ENCODE peak calls at places on chromosomes 1 and 21, in ten cellular contexts. V is gastrocnemius medialis, Q is lower leg skin, S is right lobe of liver, J is NB4, K is spleen, M is body of pancreas, D is A549, H is breast epithelium, F is suprapubic skin. N is an unnamed sample.

GRCh38 chr1:52920791-52921291 is 699 bp downstream of the ECHDC2 start:
- DNase-seq in V (no peak), Q (peak; percentile 85), S (peak; percentile 89), J (no peak), K (no peak), M (peak; percentile 34), D (no peak), H (peak; percentile 34), F (no peak), N (peak; percentile 58)

GRCh38 chr1:213905315-213905714 is 82.5 kb upstream of the PROX1 start:
- DNase-seq in V (no peak), Q (no peak), S (no peak), J (no peak), K (peak; percentile 81), M (no peak), D (no peak), H (no peak), F (no peak), N (no peak)

GRCh38 chr1:211705439-211706205 is 30.2 kb upstream of the NEK2 start:
- DNase-seq in V (no peak), Q (no peak), S (no peak), J (no peak), K (no peak), M (no peak), D (no peak), H (no peak), F (no peak), N (no peak)

GRCh38 chr1:153531638-153532037 is 4.2 kb downstream of the S100A6 start:
- DNase-seq in V (no peak), Q (no peak), S (no peak), J (no peak), K (peak; percentile 11), M (no peak), D (no peak), H (no peak), F (no peak), N (peak; percentile 8)

GRCh38 chr1:160708118-160708517 is 3.5 kb downstream of the CD48 start:
- DNase-seq in V (no peak), Q (no peak), S (no peak), J (peak; percentile 82), K (no peak), M (no peak), D (no peak), H (no peak), F (no peak), N (no peak)

GRCh38 chr1:168485048-168485447 is 58.7 kb downstream of the XCL2 start:
- DNase-seq in V (no peak), Q (no peak), S (no peak), J (no peak), K (no peak), M (peak; percentile 34), D (no peak), H (peak; percentile 19), F (no peak), N (no peak)

GRCh38 chr1:6373961-6374720 is 19.4 kb downstream of the ACOT7 start:
- DNase-seq in V (no peak), Q (no peak), S (no peak), J (no peak), K (no peak), M (peak; percentile 86), D (no peak), H (no peak), F (no peak), N (no peak)

GRCh38 chr1:228083871-228084278 is 1.4 kb downstream of the ARF1 start:
- DNase-seq in V (no peak), Q (no peak), S (peak; percentile 61), J (peak; percentile 50), K (peak; percentile 84), M (peak; percentile 56), D (no peak), H (no peak), F (no peak), N (no peak)

GRCh38 chr1:113802367-113803007 is 9.8 kb downstream of the RSBN1 start:
- DNase-seq in V (no peak), Q (no peak), S (no peak), J (no peak), K (no peak), M (no peak), D (no peak), H (no peak), F (no peak), N (no peak)

GRCh38 chr1:152182942-152183341 is 23.9 kb upstream of the RPTN start:
- DNase-seq in V (no peak), Q (no peak), S (no peak), J (peak; percentile 39), K (no peak), M (no peak), D (no peak), H (peak; percentile 31), F (no peak), N (no peak)

GRCh38 chr1:41394405-41394804 is 33.2 kb downstream of the FOXO6 start:
- DNase-seq in V (no peak), Q (no peak), S (no peak), J (no peak), K (no peak), M (no peak), D (no peak), H (no peak), F (no peak), N (no peak)

GRCh38 chr1:203304391-203304918 is 864 bp upstream of the BTG2 start:
- DNase-seq in V (no peak), Q (no peak), S (no peak), J (peak; percentile 42), K (no peak), M (peak; percentile 40), D (no peak), H (no peak), F (no peak), N (no peak)

GRCh38 chr1:161324020-161324419 is 9.8 kb downstream of the SDHC start:
- DNase-seq in V (no peak), Q (no peak), S (no peak), J (no peak), K (no peak), M (no peak), D (no peak), H (no peak), F (no peak), N (no peak)

GRCh38 chr1:197065549-197065948 is 1.5 kb downstream of the F13B start:
- DNase-seq in V (no peak), Q (no peak), S (no peak), J (no peak), K (no peak), M (no peak), D (no peak), H (no peak), F (no peak), N (no peak)

GRCh38 chr21:23130308-23130707 is 2132.1 kb downstream of the NCAM2 start:
- DNase-seq in V (no peak), Q (no peak), S (no peak), J (no peak), K (no peak), M (no peak), D (no peak), H (no peak), F (no peak), N (no peak)

GRCh38 chr1:160494620-160495019 is 28.4 kb downstream of the SLAMF6 start:
- DNase-seq in V (no peak), Q (no peak), S (peak; percentile 55), J (peak; percentile 32), K (no peak), M (peak; percentile 3), D (no peak), H (no peak), F (no peak), N (no peak)

GRCh38 chr1:184028854-184029623 is 8.5 kb downstream of the COLGALT2 start:
- DNase-seq in V (no peak), Q (no peak), S (peak; percentile 51), J (no peak), K (no peak), M (peak; percentile 34), D (no peak), H (no peak), F (no peak), N (peak; percentile 26)

GRCh38 chr1:94936861-94937620 is 10.1 kb upstream of the CNN3 start:
- DNase-seq in V (no peak), Q (no peak), S (no peak), J (no peak), K (no peak), M (no peak), D (no peak), H (no peak), F (no peak), N (no peak)

GRCh38 chr21:36744560-36745231 is 45.8 kb downstream of the SIM2 start:
- DNase-seq in V (no peak), Q (no peak), S (no peak), J (no peak), K (peak; percentile 73), M (peak; percentile 13), D (no peak), H (peak; percentile 32), F (no peak), N (no peak)

GRCh38 chr1:2918441-2918840 is 102.8 kb upstream of the ACTRT2 start:
- DNase-seq in V (no peak), Q (no peak), S (no peak), J (no peak), K (no peak), M (no peak), D (no peak), H (no peak), F (no peak), N (no peak)
- H3K4me3 ChIP-seq in V (no peak overlapping the region), Q (no peak overlapping the region), S (no peak overlapping the region), J (no peak overlapping the region), K (no peak overlapping the region), M (no peak overlapping the region), D (no peak overlapping the region), H (no peak overlapping the region), F (no peak overlapping the region), N (no peak overlapping the region)

DNA sequence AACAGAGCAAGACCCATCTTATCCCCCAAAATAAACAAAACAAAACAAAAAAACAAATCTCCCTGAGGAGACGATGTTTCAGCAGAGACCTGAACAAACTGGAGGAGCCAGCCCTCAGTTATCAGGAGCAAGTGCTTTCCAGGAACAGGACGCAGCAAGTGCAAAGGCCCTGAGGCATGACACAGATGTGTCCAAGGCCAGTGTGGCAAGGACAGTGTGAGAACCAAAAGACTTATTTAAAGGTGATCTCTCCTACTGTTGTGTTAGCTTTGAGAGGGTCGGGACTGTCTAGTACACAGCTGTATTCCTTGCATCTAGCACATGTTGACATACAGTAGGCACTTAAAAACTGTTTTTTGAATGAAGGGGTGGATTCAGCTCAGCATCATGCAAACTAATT is 48.0 kb downstream of the FOXD2 start:
- DNase-seq in V (no peak), Q (peak; percentile 14), S (no peak), J (no peak), K (no peak), M (no peak), D (no peak), H (no peak), F (no peak), N (no peak)
- TF ChIP-seq POLR2A in V (no peak), Q (no peak), S (no peak), J (no peak), K (no peak), M (no peak), D (no peak), H (no peak), F (no peak), N (no peak)

GRCh38 chr1:110673805-110674336 is 869 bp downstream of the KCNA3 start:
- DNase-seq in V (no peak), Q (peak; percentile 82), S (no peak), J (no peak), K (no peak), M (no peak), D (no peak), H (no peak), F (no peak), N (peak; percentile 26)
- H3K4me3 ChIP-seq in V (peak overlapping the region; percentile 46), Q (peak overlapping the region; percentile 37), S (peak overlapping the region; percentile 29), J (no peak overlapping the region), K (peak overlapping the region; percentile 82), M (no peak overlapping the region), D (peak overlapping the region; percentile 42), H (peak overlapping the region; percentile 50), F (peak overlapping the region; percentile 59), N (peak overlapping the region; percentile 46)

GRCh38 chr1:179882253-179883039 is at the start of gene TOR1AIP1:
- DNase-seq in V (peak; percentile 95), Q (peak; percentile 99), S (peak; percentile 97), J (peak; percentile 99), K (peak; percentile 100), M (peak; percentile 97), D (peak; percentile 84), H (peak; percentile 97), F (peak; percentile 98), N (peak; percentile 98)
- TF ChIP-seq POLR2A in V (peak; percentile 95), Q (no peak), S (peak; percentile 89), J (peak; percentile 62), K (peak; percentile 79), M (peak; percentile 99), D (peak; percentile 89), H (no peak), F (peak; percentile 78), N (peak; percentile 99)